ENCODE peak calls at places on chromosomes 3 and 15, in five cellular contexts. F is GM12878, G is K562, U is SK-N-SH, I is HepG2. Q is an unnamed sample.

GRCh38 chr3:116188231-116188785 is 257.0 kb downstream of the LSAMP start:
- DNase-seq in F (no peak), G (no peak), U (no peak), I (no peak), Q (no peak)

GRCh38 chr3:129597087-129597791 is 9.2 kb downstream of the PLXND1 start:
- DNase-seq in F (no peak), G (peak), U (no peak), I (no peak), Q (no peak)

GRCh38 chr15:80095959-80096358 is 36.5 kb downstream of the ZFAND6 start:
- DNase-seq in F (no peak), G (no peak), U (no peak), I (no peak), Q (peak)

GRCh38 chr3:13500133-13500885 is 20.2 kb downstream of the HDAC11 start:
- DNase-seq in F (no peak), G (peak), U (peak), I (no peak), Q (no peak)

GRCh38 chr3:14138109-14138877 is 13.4 kb downstream of the TMEM43 start:
- DNase-seq in F (no peak), G (no peak), U (no peak), I (no peak), Q (no peak)

GRCh38 chr15:67812232-67812631 is 13.1 kb upstream of the SKOR1 start:
- DNase-seq in F (no peak), G (no peak), U (no peak), I (no peak), Q (no peak)

GRCh38 chr3:143975549-143976152 is 4.0 kb downstream of the DIPK2A start:
- DNase-seq in F (no peak), G (peak), U (no peak), I (peak), Q (no peak)

GRCh38 chr3:150362515-150363302 is 45.4 kb upstream of the TSC22D2 start:
- DNase-seq in F (no peak), G (no peak), U (no peak), I (peak), Q (no peak)

GRCh38 chr3:63936929-63937328 is 24.7 kb upstream of the SCAANT1 start:
- DNase-seq in F (no peak), G (no peak), U (peak), I (no peak), Q (no peak)

GRCh38 chr3:64691051-64691450 is 3.3 kb upstream of the ADAMTS9 start:
- DNase-seq in F (no peak), G (no peak), U (no peak), I (no peak), Q (no peak)

GRCh38 chr3:115286529-115287197 is 139.6 kb upstream of the ZBTB20 start:
- DNase-seq in F (no peak), G (no peak), U (no peak), I (no peak), Q (no peak)

GRCh38 chr3:43256714-43257461 is 29.5 kb upstream of the SNRK start:
- DNase-seq in F (no peak), G (no peak), U (no peak), I (no peak), Q (no peak)

GRCh38 chr15:92719024-92719423 is 63.4 kb upstream of the FAM174B start:
- DNase-seq in F (no peak), G (no peak), U (no peak), I (no peak), Q (no peak)

GRCh38 chr15:40357246-40357645 is 773 bp upstream of the DISP2 start:
- DNase-seq in F (no peak), G (no peak), U (peak), I (no peak), Q (no peak)

GRCh38 chr15:40357723-40358491 is at the start of gene DISP2:
- DNase-seq in F (no peak), G (peak), U (peak), I (peak), Q (peak)

GRCh38 chr15:40355976-40356585 is 1.9 kb upstream of the DISP2 start:
- DNase-seq in F (no peak), G (no peak), U (no peak), I (no peak), Q (no peak)

GRCh38 chr15:40360015-40360414 is 2.0 kb downstream of the DISP2 start:
- DNase-seq in F (no peak), G (no peak), U (no peak), I (no peak), Q (no peak)

GRCh38 chr15:40358492-40359353 is 704 bp downstream of the DISP2 start:
- DNase-seq in F (no peak), G (peak), U (peak), I (no peak), Q (no peak)
- TF ChIP-seq JUND in F (no peak), G (no peak), U (no peak), I (no peak), Q (no peak)

GRCh38 chr3:197242784-197243432 is 55.5 kb downstream of the DLG1 start:
- DNase-seq in F (no peak), G (no peak), U (no peak), I (no peak), Q (no peak)
- TF ChIP-seq JUND in F (no peak), G (no peak), U (no peak), I (no peak), Q (no peak)

DNA sequence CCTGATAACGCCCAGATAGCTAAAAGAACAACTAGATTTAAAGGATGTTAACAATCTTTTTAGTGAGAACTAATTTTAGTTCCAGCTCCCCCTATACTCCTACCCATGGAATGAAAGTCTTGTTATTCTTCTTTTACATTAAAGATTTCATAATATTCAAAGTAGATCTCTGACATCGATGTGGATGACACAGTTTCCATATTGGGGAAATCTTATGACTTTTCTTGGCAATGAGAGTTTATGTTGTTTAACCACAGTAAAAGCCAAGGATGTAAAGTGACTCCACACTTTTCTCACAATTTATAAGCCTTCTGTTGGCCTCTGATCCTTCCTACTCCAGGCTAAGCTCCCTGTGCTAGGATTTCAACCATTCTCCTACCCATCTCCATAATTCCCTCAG is 332.6 kb upstream of the KCNMB2 start:
- DNase-seq in F (no peak), G (no peak), U (no peak), I (no peak), Q (no peak)
- TF ChIP-seq JUND in F (no peak), G (no peak), U (no peak), I (no peak), Q (no peak)

GRCh38 chr3:153767601-153768558 is 353.3 kb upstream of the ARHGEF26 start:
- DNase-seq in F (no peak), G (no peak), U (no peak), I (no peak), Q (no peak)

DNA sequence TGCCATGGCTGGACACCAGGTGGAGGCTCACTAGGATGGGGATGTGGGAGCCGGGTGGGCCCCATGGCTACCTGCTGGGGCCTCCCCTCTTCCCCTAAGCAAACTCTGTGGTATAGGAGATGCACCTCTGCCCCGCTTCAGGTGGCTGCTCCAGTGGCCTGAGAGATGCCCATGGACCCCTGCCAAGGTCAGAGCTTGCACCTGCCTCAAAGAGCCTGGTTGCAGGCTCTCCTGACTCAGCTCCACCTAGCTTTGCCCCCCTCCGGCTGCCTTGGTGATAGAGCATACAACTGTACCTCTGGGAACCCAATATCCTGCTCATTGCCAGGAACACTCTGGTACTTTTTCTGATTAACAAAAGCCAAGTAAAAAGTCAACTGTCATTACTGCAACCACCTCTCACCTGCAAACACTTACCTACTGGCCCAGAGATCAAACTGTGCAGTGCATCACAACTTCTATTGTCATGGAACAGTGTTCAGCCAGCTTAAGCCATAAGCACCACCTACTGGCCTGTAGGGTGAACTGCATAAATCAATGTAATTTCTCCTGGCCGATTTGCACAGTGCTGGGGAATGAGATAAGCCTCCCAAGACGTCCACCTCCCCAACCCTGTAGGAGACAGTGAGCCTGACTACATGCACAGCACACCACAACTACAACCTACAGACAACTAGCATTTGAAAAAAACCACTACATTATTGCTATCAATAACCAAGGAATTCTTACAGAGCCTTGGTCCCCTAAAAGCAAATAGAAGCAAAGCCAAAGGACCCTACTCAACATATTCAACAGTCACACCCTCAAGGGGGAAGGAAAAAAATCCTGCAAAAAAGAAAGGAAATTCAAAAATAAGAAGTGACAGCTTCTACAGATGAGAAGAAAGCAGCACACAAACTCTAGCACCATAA is 352.4 kb upstream of the ARHGEF26 start:
- DNase-seq in F (peak), G (peak), U (peak), I (peak), Q (peak)
- TF ChIP-seq JUND in F (no peak), G (no peak), U (no peak), I (no peak), Q (no peak)

GRCh38 chr15:45249125-45249780 is 2.8 kb upstream of the SLC28A2 start:
- DNase-seq in F (no peak), G (no peak), U (no peak), I (no peak), Q (no peak)
- TF ChIP-seq JUND in F (no peak), G (no peak), U (no peak), I (no peak), Q (no peak)

GRCh38 chr3:10668077-10668476 is 148.0 kb upstream of the SLC6A11 start:
- DNase-seq in F (no peak), G (no peak), U (no peak), I (no peak), Q (no peak)

GRCh38 chr3:10665611-10666010 is 150.4 kb upstream of the SLC6A11 start:
- DNase-seq in F (no peak), G (no peak), U (no peak), I (no peak), Q (no peak)

GRCh38 chr3:10667269-10667668 is 148.8 kb upstream of the SLC6A11 start:
- DNase-seq in F (peak), G (no peak), U (no peak), I (no peak), Q (no peak)

GRCh38 chr3:10669490-10670048 is 146.5 kb upstream of the SLC6A11 start:
- DNase-seq in F (no peak), G (no peak), U (no peak), I (no peak), Q (no peak)

DNA sequence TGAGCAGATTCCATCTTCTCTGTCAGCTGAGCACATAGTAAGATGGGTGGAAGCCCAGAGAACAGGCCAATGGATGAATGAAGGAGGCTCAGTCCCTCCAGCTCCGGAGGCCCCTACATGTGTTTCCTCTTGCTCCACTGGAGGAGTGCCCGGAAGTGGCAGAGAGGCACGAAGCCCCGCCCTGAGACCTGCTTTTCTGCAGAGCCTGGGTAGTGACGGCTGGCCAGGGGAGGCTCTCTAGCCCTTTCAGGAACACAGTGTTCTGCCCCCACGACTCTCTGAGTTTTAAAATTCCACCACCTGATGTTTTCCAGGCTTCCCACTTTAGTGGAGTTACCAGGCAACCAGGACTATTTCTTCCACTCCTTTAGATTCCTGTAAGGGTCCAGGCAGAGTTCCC is 149.4 kb upstream of the SLC6A11 start:
- DNase-seq in F (no peak), G (no peak), U (peak), I (no peak), Q (no peak)
- TF ChIP-seq JUND in F (no peak), G (no peak), U (no peak), I (no peak), Q (no peak)

DNA sequence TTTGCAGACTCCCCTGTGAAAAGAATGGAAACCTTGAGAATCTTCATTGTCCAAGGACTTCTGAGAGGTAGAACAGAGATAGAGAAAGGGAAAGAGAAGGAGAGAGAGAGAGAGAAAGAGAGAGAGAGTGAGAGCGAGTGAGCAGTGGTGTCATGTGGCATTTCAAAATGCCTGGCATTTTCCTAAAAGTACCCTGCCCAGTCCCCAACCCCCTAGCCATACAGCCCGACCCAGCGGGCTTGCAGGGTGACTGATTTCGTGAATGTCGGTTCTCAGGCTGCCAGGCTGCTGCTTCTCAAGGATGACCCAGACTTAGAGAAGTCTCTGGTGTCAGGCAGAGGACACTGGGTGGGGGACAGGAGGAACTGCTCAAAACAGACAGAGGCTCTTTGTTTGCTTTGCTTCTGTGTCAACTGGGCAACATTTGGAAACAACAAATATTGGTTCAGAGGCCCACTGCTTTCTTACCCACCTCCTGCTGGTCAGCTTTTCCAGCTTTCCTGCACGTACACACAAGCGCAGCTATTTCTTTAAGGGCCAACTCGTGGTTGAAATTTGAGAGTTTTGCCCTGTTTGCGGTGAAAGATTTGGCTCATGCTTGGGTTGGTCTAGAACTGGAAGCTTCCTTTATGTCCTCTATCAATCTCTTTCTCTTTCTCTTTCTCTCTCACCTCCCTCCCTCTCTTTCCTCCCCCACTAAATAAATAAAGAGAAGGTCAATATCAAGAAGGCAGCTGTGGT is 3.7 kb upstream of the TF start:
- DNase-seq in F (peak), G (no peak), U (no peak), I (peak), Q (peak)
- TF ChIP-seq JUND in F (no peak), G (no peak), U (no peak), I (peak), Q (no peak)

GRCh38 chr3:24523988-24524727 is 29.5 kb upstream of the THRB start:
- DNase-seq in F (no peak), G (no peak), U (no peak), I (no peak), Q (no peak)
- TF ChIP-seq JUND in F (no peak), G (no peak), U (no peak), I (no peak), Q (no peak)

Q was measured in T47D.